ENCODE peak calls at places on chromosomes 2 and 18, in nine cellular contexts. S is upper lobe of right lung, W is cardiac muscle cell, I is coronary artery, Y is tibial artery, C is adrenal gland, L is B cell, Z is RWPE1, D is dorsolateral prefrontal cortex. O is an unnamed sample.

GRCh38 chr2:206143451-206143850 is 15.8 kb downstream of the NDUFS1 start:
- DNase-seq in S (no peak), W (no peak), I (no peak), Y (no peak), C (no peak), L (no peak), Z (no peak), D (no peak), O (no peak)

GRCh38 chr2:111135910-111136297 is 15.2 kb downstream of the BCL2L11 start:
- DNase-seq in S (no peak), W (no peak), I (no peak), Y (peak), C (no peak), L (no peak), Z (no peak), D (no peak), O (no peak)

GRCh38 chr18:54822872-54823845 is 5.1 kb upstream of the RAB27B start:
- DNase-seq in S (no peak), W (no peak), I (no peak), Y (no peak), C (no peak), L (no peak), Z (peak), D (no peak), O (no peak)

GRCh38 chr18:79577451-79578395 is 101.9 kb upstream of the CTDP1 start:
- DNase-seq in S (peak), W (no peak), I (peak), Y (no peak), C (no peak), L (peak), Z (no peak), D (peak), O (peak)

GRCh38 chr2:19573784-19574183 is 215.4 kb upstream of the OSR1 start:
- DNase-seq in S (no peak), W (no peak), I (no peak), Y (no peak), C (no peak), L (no peak), Z (no peak), D (no peak), O (no peak)

GRCh38 chr18:67957684-67958083 is 441.2 kb upstream of the DSEL start:
- DNase-seq in S (no peak), W (no peak), I (no peak), Y (no peak), C (no peak), L (no peak), Z (no peak), D (no peak), O (no peak)

GRCh38 chr2:176669398-176670174 is 400.3 kb downstream of the MTX2 start:
- DNase-seq in S (no peak), W (peak), I (no peak), Y (no peak), C (no peak), L (no peak), Z (no peak), D (no peak), O (no peak)

GRCh38 chr2:205556357-205556756 is 125.9 kb upstream of the NRP2 start:
- DNase-seq in S (no peak), W (no peak), I (no peak), Y (no peak), C (no peak), L (no peak), Z (no peak), D (no peak), O (no peak)

GRCh38 chr2:97995026-97995733 is 568 bp downstream of the TMEM131 start:
- DNase-seq in S (no peak), W (peak), I (no peak), Y (peak), C (peak), L (peak), Z (peak), D (no peak), O (no peak)

GRCh38 chr18:44841221-44841620 is 160.5 kb downstream of the SETBP1 start:
- DNase-seq in S (no peak), W (no peak), I (no peak), Y (no peak), C (no peak), L (no peak), Z (no peak), D (no peak), O (no peak)

GRCh38 chr18:63074987-63075404 is 244.6 kb downstream of the BCL2 start:
- DNase-seq in S (peak), W (peak), I (peak), Y (peak), C (peak), L (peak), Z (peak), D (peak), O (peak)

GRCh38 chr2:128277961-128278681 is 40.5 kb downstream of the HS6ST1 start:
- DNase-seq in S (peak), W (no peak), I (peak), Y (no peak), C (peak), L (no peak), Z (no peak), D (peak), O (peak)

GRCh38 chr2:84424152-84424551 is 34.9 kb downstream of the SUCLG1 start:
- DNase-seq in S (no peak), W (peak), I (no peak), Y (no peak), C (no peak), L (no peak), Z (peak), D (no peak), O (no peak)

GRCh38 chr2:239021651-239022436 is 174.0 kb downstream of the TWIST2 start:
- DNase-seq in S (peak), W (no peak), I (no peak), Y (no peak), C (no peak), L (peak), Z (no peak), D (no peak), O (no peak)

GRCh38 chr18:57223160-57223870 is 76.4 kb downstream of the BOD1L2 start:
- DNase-seq in S (no peak), W (no peak), I (no peak), Y (no peak), C (no peak), L (no peak), Z (no peak), D (no peak), O (no peak)

GRCh38 chr2:28341208-28341891 is 51.3 kb upstream of the FOSL2 start:
- DNase-seq in S (peak), W (no peak), I (no peak), Y (no peak), C (no peak), L (no peak), Z (no peak), D (no peak), O (no peak)

GRCh38 chr2:189300917-189301316 is 121.4 kb upstream of the COL5A2 start:
- DNase-seq in S (no peak), W (no peak), I (no peak), Y (no peak), C (no peak), L (no peak), Z (no peak), D (no peak), O (no peak)

GRCh38 chr2:182605166-182605565 is 110.9 kb upstream of the DNAJC10 start:
- DNase-seq in S (no peak), W (no peak), I (no peak), Y (no peak), C (no peak), L (no peak), Z (no peak), D (no peak), O (no peak)

GRCh38 chr18:49865401-49865800 is 52.1 kb upstream of the ACAA2 start:
- DNase-seq in S (peak), W (no peak), I (no peak), Y (no peak), C (peak), L (no peak), Z (no peak), D (no peak), O (no peak)

GRCh38 chr2:78355967-78356366 is 669.5 kb upstream of the REG3G start:
- DNase-seq in S (no peak), W (no peak), I (no peak), Y (no peak), C (no peak), L (no peak), Z (no peak), D (no peak), O (no peak)

GRCh38 chr2:239938651-239939486 is 86.3 kb downstream of the NDUFA10 start:
- DNase-seq in S (peak), W (no peak), I (peak), Y (peak), C (no peak), L (peak), Z (no peak), D (peak), O (no peak)

GRCh38 chr2:176101216-176101845 is 1.7 kb downstream of the HOXD12 start:
- DNase-seq in S (no peak), W (no peak), I (no peak), Y (no peak), C (no peak), L (no peak), Z (no peak), D (no peak), O (no peak)

GRCh38 chr2:104708967-104709366 is 144.9 kb upstream of the POU3F3 start:
- DNase-seq in S (no peak), W (no peak), I (no peak), Y (no peak), C (no peak), L (no peak), Z (no peak), D (no peak), O (no peak)

GRCh38 chr2:122414911-122415310 is 659.5 kb downstream of the TSN start:
- DNase-seq in S (no peak), W (no peak), I (no peak), Y (no peak), C (no peak), L (no peak), Z (peak), D (no peak), O (no peak)

GRCh38 chr2:31980674-31981356 is 30.0 kb downstream of the MEMO1 start:
- DNase-seq in S (no peak), W (peak), I (no peak), Y (no peak), C (no peak), L (peak), Z (peak), D (no peak), O (no peak)

GRCh38 chr2:28390857-28391563 is 1.6 kb upstream of the FOSL2 start:
- DNase-seq in S (peak), W (peak), I (peak), Y (peak), C (no peak), L (no peak), Z (peak), D (peak), O (no peak)

GRCh38 chr2:28527196-28527595 is 31.3 kb downstream of the PLB1 start:
- DNase-seq in S (no peak), W (peak), I (no peak), Y (no peak), C (no peak), L (no peak), Z (no peak), D (no peak), O (no peak)

GRCh38 chr2:240722376-240722775 is 30.7 kb downstream of the AQP12A start:
- DNase-seq in S (no peak), W (no peak), I (no peak), Y (no peak), C (no peak), L (no peak), Z (no peak), D (no peak), O (no peak)

DNA sequence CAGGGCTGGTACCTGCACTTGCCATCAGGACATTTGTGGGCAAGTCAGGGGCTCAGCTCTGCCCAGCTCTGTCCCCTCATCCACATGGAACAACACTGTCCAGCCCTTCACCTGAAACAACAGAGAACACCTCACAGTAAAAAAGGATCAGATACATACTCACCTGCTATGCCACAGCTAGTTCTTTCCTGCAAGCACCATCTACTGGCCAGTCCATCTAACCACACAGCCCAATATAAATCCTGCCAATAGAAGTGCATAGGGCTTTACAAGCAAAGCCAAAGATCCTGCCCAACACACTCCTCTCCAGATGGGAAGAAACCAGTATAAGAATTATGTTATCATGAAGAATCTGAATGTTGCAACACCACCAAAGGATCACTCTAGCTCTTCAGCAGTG is 52.2 kb upstream of the GALNT13 start:
- DNase-seq in S (no peak), W (peak), I (no peak), Y (no peak), C (no peak), L (no peak), Z (no peak), D (no peak), O (no peak)
- TF ChIP-seq CTCF in S (no peak), W (no peak), I (no peak), Y (no peak), C (no peak), L (no peak), Z (no peak), D (no peak), O (no peak)

DNA sequence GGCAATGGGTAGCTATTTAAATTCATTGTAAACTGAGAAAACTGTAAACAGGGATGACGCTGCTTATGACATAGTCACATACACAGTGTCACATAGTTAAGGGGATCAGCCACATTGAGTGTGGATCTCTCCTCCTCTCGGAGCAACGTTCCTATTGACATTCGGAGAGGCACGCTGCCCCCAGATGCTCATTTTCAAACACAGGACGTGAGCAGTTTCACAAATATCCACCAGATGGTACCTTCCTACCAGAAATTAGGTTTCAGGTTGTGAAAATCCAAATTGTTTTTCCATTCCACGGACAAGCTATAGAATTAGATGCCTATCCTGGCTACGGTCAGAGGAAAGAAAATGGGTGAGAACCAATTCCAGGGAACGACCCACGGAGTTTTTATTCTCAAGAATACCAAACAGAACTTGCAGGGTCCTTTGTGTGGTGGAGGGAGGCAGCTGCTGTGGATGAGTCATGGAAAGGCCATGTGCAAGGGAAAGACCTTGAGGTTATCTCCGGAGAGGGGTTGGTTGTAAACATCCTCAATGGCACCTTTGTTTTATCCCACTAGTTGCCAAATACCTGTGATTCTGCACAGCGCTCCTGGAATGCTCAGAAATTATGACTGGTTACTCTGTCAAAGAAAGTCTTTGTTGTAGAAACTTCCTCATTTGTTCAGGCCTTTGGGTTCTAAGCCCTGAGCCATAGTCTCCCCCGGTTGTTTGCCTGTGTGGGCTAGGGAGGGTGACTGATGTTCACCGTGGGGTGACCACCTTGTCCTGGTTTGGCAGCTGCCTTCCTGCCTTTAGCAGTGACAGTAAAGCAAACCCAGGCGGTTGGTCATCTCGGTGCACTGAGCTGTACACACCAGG is 88.0 kb downstream of the ACTR3 start:
- DNase-seq in S (no peak), W (no peak), I (no peak), Y (no peak), C (no peak), L (no peak), Z (peak), D (no peak), O (no peak)
- TF ChIP-seq CTCF in S (peak), W (peak), I (no peak), Y (peak), C (peak), L (no peak), Z (no peak), D (peak), O (no peak)

DNA sequence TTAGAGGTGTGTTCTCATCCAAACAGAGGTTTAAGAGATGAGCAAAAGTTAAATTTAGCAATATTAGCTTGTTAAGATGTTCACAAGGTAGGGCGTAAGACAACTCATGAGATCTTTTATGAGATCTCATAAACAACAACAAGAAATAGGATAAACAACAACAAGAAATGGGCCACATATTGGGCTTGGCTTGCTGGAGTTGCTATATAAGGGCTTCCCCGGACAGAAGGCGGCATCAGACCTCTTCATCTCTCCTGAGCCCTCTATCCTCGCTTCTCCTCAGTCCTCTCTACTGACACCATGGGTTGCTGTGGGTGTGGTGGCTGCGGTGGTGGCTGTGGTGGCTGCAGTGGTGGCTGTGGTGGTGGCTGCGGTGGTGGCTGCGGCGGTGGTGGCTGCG is at the start of gene SCYGR8:
- DNase-seq in S (no peak), W (no peak), I (no peak), Y (no peak), C (no peak), L (no peak), Z (no peak), D (no peak), O (no peak)
- TF ChIP-seq CTCF in S (no peak), W (no peak), I (no peak), Y (no peak), C (no peak), L (no peak), Z (no peak), D (no peak), O (no peak)

GRCh38 chr2:105840933-105841332 is 96.2 kb downstream of the NCK2 start:
- DNase-seq in S (no peak), W (no peak), I (no peak), Y (no peak), C (no peak), L (no peak), Z (no peak), D (no peak), O (no peak)
- TF ChIP-seq CTCF in S (no peak), W (no peak), I (no peak), Y (no peak), C (no peak), L (no peak), Z (no peak), D (no peak), O (no peak)

GRCh38 chr2:236659758-236660150 is 90.1 kb downstream of the ACKR3 start:
- DNase-seq in S (no peak), W (no peak), I (peak), Y (peak), C (no peak), L (no peak), Z (no peak), D (no peak), O (no peak)
- TF ChIP-seq CTCF in S (no peak), W (no peak), I (no peak), Y (no peak), C (no peak), L (no peak), Z (no peak), D (no peak), O (no peak)

GRCh38 chr2:1136071-1136470 is 185.4 kb downstream of the SNTG2 start:
- DNase-seq in S (no peak), W (peak), I (no peak), Y (no peak), C (no peak), L (no peak), Z (no peak), D (no peak), O (no peak)
- TF ChIP-seq CTCF in S (no peak), W (peak), I (no peak), Y (no peak), C (no peak), L (no peak), Z (no peak), D (peak), O (no peak)

GRCh38 chr2:187497858-187498463 is 49.9 kb upstream of the CALCRL start:
- DNase-seq in S (no peak), W (peak), I (no peak), Y (no peak), C (no peak), L (no peak), Z (no peak), D (no peak), O (no peak)
- TF ChIP-seq CTCF in S (peak), W (peak), I (no peak), Y (peak), C (no peak), L (peak), Z (peak), D (peak), O (no peak)

DNA sequence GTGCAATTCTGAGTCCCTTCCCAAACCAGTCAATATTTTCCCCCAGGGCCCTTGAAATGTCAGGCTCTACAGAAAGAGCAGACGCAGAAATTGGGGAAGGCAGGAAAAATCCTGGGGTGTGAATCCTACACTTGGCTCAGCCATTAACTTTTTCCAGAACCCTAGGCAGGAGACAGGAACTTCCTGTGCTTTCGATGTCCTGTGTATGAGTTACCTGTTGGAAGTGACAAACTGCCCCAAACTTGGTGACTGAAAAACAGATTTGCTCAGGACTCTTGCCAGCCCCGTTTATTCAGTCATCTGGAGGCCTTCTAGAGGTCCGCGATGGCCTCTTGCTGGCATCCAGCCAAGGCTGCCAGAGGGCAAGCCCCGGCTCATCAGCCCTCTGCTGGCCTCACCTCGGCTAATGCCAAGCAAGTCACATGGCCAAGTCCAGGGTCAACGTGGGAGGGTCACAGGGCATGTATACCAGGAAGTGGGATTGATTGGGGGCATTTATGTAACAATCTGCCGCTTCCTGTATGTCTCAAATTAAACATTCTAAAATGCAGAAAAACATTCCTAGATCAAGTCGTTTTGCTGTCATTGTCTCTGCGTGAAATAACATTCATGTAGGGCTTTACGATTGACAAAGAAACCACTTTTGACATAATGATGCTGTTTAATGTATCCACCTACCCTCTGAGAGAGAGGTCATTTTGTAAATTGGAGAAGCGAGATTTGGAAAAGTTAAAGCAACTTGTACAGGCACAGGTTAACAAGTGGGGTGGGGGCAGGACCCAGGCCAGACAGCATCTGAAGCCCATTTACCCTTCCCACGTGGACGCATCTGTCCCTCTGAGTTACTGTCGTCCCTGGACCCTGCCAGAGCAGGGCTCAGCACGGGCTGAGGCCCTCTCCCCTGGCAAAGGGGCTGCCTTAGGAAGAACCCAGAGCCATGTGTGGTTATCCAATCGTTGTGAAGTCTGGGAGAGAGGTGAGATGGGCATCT is 179.4 kb downstream of the INHBB start:
- DNase-seq in S (peak), W (peak), I (no peak), Y (no peak), C (peak), L (no peak), Z (peak), D (no peak), O (no peak)
- TF ChIP-seq CTCF in S (no peak), W (peak), I (no peak), Y (no peak), C (no peak), L (no peak), Z (no peak), D (no peak), O (no peak)

DNA sequence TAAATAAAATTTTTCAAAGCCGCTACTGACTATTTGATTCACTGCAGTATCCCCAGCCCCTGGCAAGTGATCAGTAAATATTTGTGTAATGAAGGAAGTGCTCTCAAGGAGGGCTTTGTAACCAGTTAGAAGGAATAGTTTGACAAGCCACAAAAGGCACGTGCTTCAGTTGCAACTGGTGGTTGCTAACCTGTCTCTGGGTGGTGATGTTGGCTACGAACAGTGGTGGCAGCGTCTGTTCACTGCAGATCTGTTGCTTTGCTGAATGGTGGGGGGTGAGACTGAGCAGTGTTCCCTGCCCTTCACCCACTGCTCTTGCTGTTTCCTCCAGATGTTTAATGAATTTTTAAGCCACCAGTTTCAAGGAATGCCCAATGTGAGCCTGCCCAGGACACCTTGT is 73.9 kb upstream of the SIX2 start:
- DNase-seq in S (no peak), W (no peak), I (no peak), Y (no peak), C (no peak), L (no peak), Z (no peak), D (no peak), O (no peak)
- TF ChIP-seq CTCF in S (no peak), W (no peak), I (no peak), Y (no peak), C (no peak), L (no peak), Z (no peak), D (no peak), O (no peak)